ENCODE peak calls at places on chromosomes 7 and 10, in six cellular contexts. U, E, Z, H, R and G are unnamed samples.

GRCh38 chr10:60480865-60481563 is 91.3 kb upstream of the ANK3 start:
- DNase-seq in U (no peak), E (no peak), Z (peak; percentile 52), H (peak; percentile 43), R (peak; percentile 94), G (peak; percentile 44)

GRCh38 chr10:69406302-69406811 is 10.4 kb downstream of the TACR2 start:
- DNase-seq in U (no peak), E (no peak), Z (no peak), H (no peak), R (no peak), G (no peak)

GRCh38 chr7:90763108-90763507 is 167.0 kb downstream of the CDK14 start:
- DNase-seq in U (no peak), E (no peak), Z (no peak), H (no peak), R (no peak), G (no peak)

GRCh38 chr7:128322040-128322643 is 21.6 kb downstream of the RBM28 start:
- DNase-seq in U (no peak), E (no peak), Z (peak; percentile 24), H (peak; percentile 67), R (peak; percentile 72), G (no peak)

GRCh38 chr7:14170872-14171271 is 181.4 kb upstream of the ETV1 start:
- DNase-seq in U (no peak), E (no peak), Z (no peak), H (no peak), R (no peak), G (no peak)

GRCh38 chr7:87110778-87111177 is 41.5 kb upstream of the DMTF1 start:
- DNase-seq in U (no peak), E (no peak), Z (no peak), H (peak; percentile 27), R (no peak), G (no peak)

GRCh38 chr10:42769173-42769572 is 13.4 kb upstream of the BMS1 start:
- DNase-seq in U (no peak), E (no peak), Z (no peak), H (no peak), R (no peak), G (no peak)

GRCh38 chr7:14834456-14834855 is 68.1 kb downstream of the DGKB start:
- DNase-seq in U (no peak), E (no peak), Z (peak; percentile 62), H (peak; percentile 73), R (no peak), G (peak; percentile 71)

GRCh38 chr7:107394831-107395230 is 75.0 kb upstream of the GPR22 start:
- DNase-seq in U (no peak), E (no peak), Z (peak; percentile 19), H (peak; percentile 25), R (no peak), G (no peak)

GRCh38 chr10:42827201-42827600 is 44.6 kb downstream of the BMS1 start:
- DNase-seq in U (no peak), E (no peak), Z (no peak), H (no peak), R (no peak), G (no peak)